ENCODE peak calls at places on chromosomes 6 and 20, in ten cellular contexts. T is RWPE1, E is left ventricle myocardium inferior, B is coronary artery, U is foreskin fibroblast, M is sigmoid colon, P is HFFc6, W is B cell, L is fibroblast of pulmonary artery, Z is ascending aorta. X is an unnamed sample.
A peak's percentile ranks its signal among the peaks of the same experiment; 100 is the strongest.

GRCh38 chr6:149201068-149201655 is 116.3 kb upstream of the TAB2 start:
- DNase-seq in W (no peak), B (no peak), M (no peak), U (no peak), L (no peak), Z (no peak), E (no peak), T (no peak), P (no peak), X (no peak)

GRCh38 chr20:19317240-19318069 is 105.0 kb downstream of the SLC24A3 start:
- DNase-seq in M (no peak), Z (no peak), T (no peak), P (no peak), E (no peak), L (no peak), U (peak; percentile 6), B (no peak), W (no peak), X (no peak)

GRCh38 chr20:49279677-49280462 is 2.0 kb upstream of the ZNFX1 start:
- DNase-seq in L (no peak), T (no peak), Z (no peak), U (peak; percentile 11), M (no peak), B (no peak), W (no peak), E (no peak), P (no peak), X (no peak)

GRCh38 chr6:56104591-56104990 is 142.8 kb downstream of the COL21A1 start:
- DNase-seq in T (no peak), E (no peak), W (no peak), M (no peak), P (no peak), U (no peak), B (no peak), Z (no peak), L (no peak), X (no peak)

GRCh38 chr20:57902478-57902877 is 192.7 kb upstream of the PMEPA1 start:
- DNase-seq in E (no peak), U (peak; percentile 53), B (no peak), T (peak; percentile 90), P (peak; percentile 70), Z (no peak), M (no peak), L (peak; percentile 2), W (no peak), X (no peak)

GRCh38 chr20:63026582-63027424 is 20.0 kb upstream of the BHLHE23 start:
- DNase-seq in T (no peak), Z (no peak), L (no peak), M (no peak), P (no peak), W (no peak), E (peak; percentile 5), B (no peak), U (no peak), X (no peak)

GRCh38 chr6:47934023-47934422 is 152.2 kb downstream of the OPN5 start:
- DNase-seq in B (no peak), U (no peak), P (no peak), L (no peak), E (peak; percentile 21), T (no peak), W (no peak), M (no peak), Z (no peak), X (no peak)

GRCh38 chr6:166435574-166435973 is 52.8 kb upstream of the MPC1 start:
- DNase-seq in M (no peak), W (no peak), P (no peak), L (no peak), B (no peak), U (peak; percentile 25), E (peak; percentile 43), Z (no peak), T (no peak), X (no peak)

GRCh38 chr6:158066161-158066781 is 84.6 kb downstream of the SYNJ2 start:
- DNase-seq in E (no peak), B (no peak), T (no peak), M (peak; percentile 40), W (no peak), L (no peak), P (no peak), U (no peak), Z (no peak), X (no peak)

GRCh38 chr6:113277111-113277510 is 580.0 kb upstream of the MARCKS start:
- DNase-seq in Z (no peak), E (no peak), U (no peak), P (no peak), M (no peak), L (no peak), T (no peak), W (no peak), B (no peak), X (no peak)

GRCh38 chr6:5025911-5026819 is 22.3 kb upstream of the RPP40 start:
- DNase-seq in M (peak; percentile 91), L (peak; percentile 57), P (peak; percentile 11), T (no peak), W (no peak), E (peak; percentile 58), B (peak; percentile 82), U (peak; percentile 79), Z (no peak), X (no peak)

GRCh38 chr6:88535296-88535695 is 369.1 kb upstream of the CNR1 start:
- DNase-seq in W (no peak), P (no peak), Z (no peak), L (no peak), M (no peak), E (no peak), B (no peak), T (peak; percentile 3), U (no peak), X (no peak)

GRCh38 chr6:158536084-158536890 is 23.6 kb upstream of the TMEM181 start:
- DNase-seq in W (peak; percentile 82), E (peak; percentile 72), P (peak; percentile 25), T (peak; percentile 76), Z (no peak), U (peak; percentile 94), M (no peak), L (peak; percentile 80), B (no peak), X (peak; percentile 72)

GRCh38 chr6:148758492-148758891 is 11.7 kb downstream of the UST start:
- DNase-seq in Z (no peak), W (peak; percentile 89), L (no peak), U (no peak), P (no peak), E (no peak), B (no peak), M (no peak), T (no peak), X (no peak)

GRCh38 chr6:26234421-26235239 is 130.4 kb upstream of the BTN3A2 start:
- DNase-seq in B (no peak), L (peak; percentile 93), M (peak; percentile 89), U (peak; percentile 90), W (peak; percentile 80), P (peak; percentile 78), Z (no peak), E (no peak), T (peak; percentile 77), X (no peak)

GRCh38 chr6:153048631-153049030 is 46.1 kb upstream of the MTRF1L start:
- DNase-seq in E (no peak), M (no peak), U (no peak), P (no peak), W (no peak), T (peak; percentile 49), Z (no peak), B (no peak), L (no peak), X (no peak)

GRCh38 chr6:146875927-146876270 is 277.1 kb downstream of the ADGB start:
- DNase-seq in E (no peak), Z (no peak), M (no peak), B (no peak), U (no peak), P (no peak), W (no peak), L (no peak), T (no peak), X (no peak)

GRCh38 chr20:45229264-45230056 is 8.3 kb downstream of the SEMG2 start:
- DNase-seq in E (no peak), Z (no peak), B (no peak), U (peak; percentile 7), P (no peak), M (no peak), W (peak; percentile 29), T (peak; percentile 50), L (peak; percentile 7), X (no peak)

GRCh38 chr6:168355716-168356522 is 36.3 kb upstream of the DACT2 start:
- DNase-seq in M (peak; percentile 74), W (no peak), E (peak; percentile 56), T (peak; percentile 62), B (no peak), U (no peak), P (no peak), L (peak; percentile 65), Z (no peak), X (no peak)
- TF ChIP-seq CTCF in M (no peak), W (no peak), E (peak; percentile 76), T (peak; percentile 44), B (peak; percentile 30), U (peak; percentile 10), P (peak; percentile 47), L (peak; percentile 67), Z (peak; percentile 40), X (peak; percentile 15)

GRCh38 chr6:33049323-33049722 is 24.1 kb downstream of the HLA-DPA1 start:
- DNase-seq in W (no peak), Z (no peak), T (no peak), U (no peak), M (no peak), B (no peak), P (no peak), E (no peak), L (no peak), X (no peak)
- TF ChIP-seq CTCF in W (no peak), Z (no peak), T (no peak), U (no peak), M (no peak), B (no peak), P (peak; percentile 41), E (peak; percentile 31), L (peak; percentile 27), X (no peak)

GRCh38 chr6:30914854-30915590 is 984 bp downstream of the VARS2 start:
- DNase-seq in M (no peak), E (no peak), U (peak; percentile 20), W (peak; percentile 17), P (no peak), Z (no peak), L (no peak), B (no peak), T (no peak), X (no peak)
- TF ChIP-seq CTCF in M (no peak), E (no peak), U (no peak), W (no peak), P (no peak), Z (no peak), L (no peak), B (no peak), T (no peak), X (no peak)

DNA sequence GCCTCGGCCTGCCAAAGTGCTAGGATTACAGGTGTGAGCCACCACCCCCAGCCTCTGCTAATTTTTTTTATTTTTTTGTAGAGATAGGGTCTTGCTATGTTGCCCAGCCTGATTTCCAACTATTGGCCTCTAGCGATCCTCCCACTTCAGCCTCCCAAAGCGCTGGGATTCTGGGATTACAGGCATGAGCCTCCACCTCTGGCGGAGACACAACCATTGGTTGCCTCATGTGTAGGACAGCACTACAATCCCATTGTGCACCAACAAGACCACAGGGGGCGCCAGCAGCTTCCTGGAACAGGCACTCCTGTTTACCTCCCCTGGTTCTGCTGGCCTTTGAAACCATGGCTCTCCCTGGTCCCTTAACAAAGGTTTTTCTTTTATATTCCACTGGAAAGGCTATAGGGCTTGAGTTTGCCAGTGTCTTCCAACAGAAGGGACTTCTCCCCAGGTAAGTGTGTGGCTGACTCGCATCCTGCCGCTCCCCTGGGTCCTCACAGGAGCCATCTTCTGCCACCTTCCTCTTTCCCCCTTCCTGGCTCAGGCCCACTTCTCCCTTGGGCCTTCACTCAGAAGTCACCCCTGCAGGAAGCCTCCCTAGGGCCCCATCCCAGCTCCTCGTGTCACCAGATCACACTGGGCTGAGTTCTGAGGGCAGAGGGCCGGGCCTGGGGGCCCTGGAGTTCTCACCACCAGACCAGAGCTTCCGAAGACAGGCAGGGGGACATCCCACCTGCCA is 39.2 kb upstream of the TLDC2 start:
- DNase-seq in P (peak; percentile 36), E (no peak), Z (no peak), U (peak; percentile 73), B (no peak), W (peak; percentile 65), T (no peak), L (peak; percentile 60), M (peak; percentile 67), X (no peak)
- TF ChIP-seq CTCF in P (peak; percentile 74), E (peak; percentile 44), Z (no peak), U (peak; percentile 43), B (no peak), W (peak; percentile 63), T (no peak), L (peak; percentile 49), M (no peak), X (no peak)